ENCODE peak calls at places on chromosome 21, in six cellular contexts. X is H9, F is neuronal stem cell, R is IMR-90, Q is H1, O is mesenchymal stem cell. Y is an unnamed sample.

GRCh38 chr21:26098758-26099157 is 71.8 kb downstream of the APP start:
- DNase-seq in O (no peak), X (no peak), R (peak), F (no peak), Q (no peak), Y (peak)

GRCh38 chr21:34526618-34527290 is 14.7 kb upstream of the KCNE1 start:
- DNase-seq in R (peak), F (peak), X (peak), O (peak), Q (no peak), Y (peak)

GRCh38 chr21:22965455-22966125 is 1967.4 kb downstream of the NCAM2 start:
- DNase-seq in X (no peak), R (no peak), Q (no peak), F (no peak), O (peak), Y (peak)

GRCh38 chr21:30839304-30839703 is 9.7 kb upstream of the KRTAP7-1 start:
- DNase-seq in O (no peak), X (peak), F (peak), Q (peak), R (no peak), Y (peak)

GRCh38 chr21:34836103-34836932 is 167.5 kb downstream of the CLIC6 start:
- DNase-seq in R (peak), Q (no peak), X (no peak), O (peak), F (no peak), Y (peak)

GRCh38 chr21:33286600-33287456 is 20.7 kb downstream of the IL10RB start:
- DNase-seq in X (no peak), F (no peak), R (peak), Q (no peak), O (peak), Y (no peak)

GRCh38 chr21:37574751-37575150 is 208.2 kb downstream of the DYRK1A start:
- DNase-seq in O (no peak), F (no peak), X (no peak), Q (no peak), R (no peak), Y (no peak)

GRCh38 chr21:26366781-26367180 is 196.2 kb upstream of the APP start:
- DNase-seq in Q (no peak), F (no peak), X (no peak), R (no peak), O (peak), Y (no peak)

GRCh38 chr21:33993286-33994231 is 78.0 kb upstream of the ATP5PO start:
- DNase-seq in Q (no peak), F (no peak), R (no peak), O (no peak), X (no peak), Y (no peak)

GRCh38 chr21:32099812-32100416 is 178.9 kb downstream of the MIS18A start:
- DNase-seq in F (no peak), X (peak), Q (no peak), O (no peak), R (peak), Y (peak)

GRCh38 chr21:15826147-15826780 is 96.5 kb downstream of the USP25 start:
- DNase-seq in O (peak), R (peak), F (peak), X (peak), Q (no peak), Y (peak)

GRCh38 chr21:35084869-35085268 is 35.8 kb upstream of the RUNX1 start:
- DNase-seq in O (peak), F (no peak), X (no peak), Q (no peak), R (peak), Y (peak)

GRCh38 chr21:26840912-26841311 is 4.3 kb downstream of the ADAMTS1 start:
- DNase-seq in X (no peak), Q (no peak), O (peak), R (peak), F (no peak), Y (peak)

GRCh38 chr21:24395320-24395933 is 1211.9 kb downstream of the MRPL39 start:
- DNase-seq in F (no peak), R (peak), X (no peak), O (no peak), Q (no peak), Y (no peak)
- H2BK5ac ChIP-seq in F (no peak), R (no peak), X (no peak), O (no peak), Q (no peak), Y (no peak)

GRCh38 chr21:38649120-38649519 is 150.8 kb upstream of the ERG start:
- DNase-seq in F (no peak), Q (no peak), X (no peak), R (no peak), O (no peak), Y (no peak)
- H2AFZ ChIP-seq in F (no peak), Q (no peak), X (no peak), R (no peak), O (no peak), Y (no peak)

GRCh38 chr21:17088500-17088899 is 424.3 kb upstream of the CXADR start:
- DNase-seq in F (no peak), X (no peak), Q (no peak), O (no peak), R (no peak), Y (no peak)
- H2BK5ac ChIP-seq in F (no peak), X (no peak), Q (no peak), O (no peak), R (no peak), Y (no peak)

DNA sequence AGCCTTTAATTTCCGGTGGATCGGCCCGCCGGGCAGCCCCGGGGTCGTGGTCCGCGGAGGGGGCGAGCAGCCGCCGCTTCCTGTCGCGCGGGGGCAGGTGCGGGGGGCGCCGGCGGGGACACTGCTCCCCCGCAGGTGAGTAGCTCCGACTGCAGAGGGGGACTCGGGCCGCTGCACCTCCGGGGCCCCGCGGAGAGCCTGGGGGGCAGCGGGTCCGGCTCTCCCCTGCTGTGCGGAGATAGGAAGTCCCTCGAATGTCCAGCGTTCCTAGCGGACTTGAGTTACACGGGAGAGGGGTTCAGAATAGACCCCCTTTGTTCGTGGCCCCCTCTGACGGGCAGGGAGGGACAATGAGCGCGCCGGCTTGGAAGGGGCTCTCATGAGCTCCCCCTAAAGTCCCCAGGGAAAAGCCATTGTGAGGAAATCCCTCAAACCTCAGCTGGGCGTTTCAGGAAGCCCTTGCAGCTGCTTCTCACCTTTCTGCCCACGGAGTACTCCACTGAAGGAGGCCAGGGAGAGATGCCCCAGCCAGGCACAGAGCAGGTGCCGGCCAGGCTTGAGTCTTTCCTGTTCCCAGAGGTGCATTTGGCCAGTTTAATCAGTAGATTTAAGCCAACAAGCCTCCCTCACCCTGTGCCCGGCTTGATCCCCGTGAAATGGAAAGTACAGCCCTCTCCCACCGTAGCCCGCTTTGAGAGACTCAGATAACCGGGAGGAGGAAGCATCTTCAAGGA is 925 bp downstream of the PDE9A start:
- DNase-seq in O (peak), F (peak), R (no peak), Q (no peak), X (no peak), Y (no peak)
- H2AFZ ChIP-seq in O (no peak), F (peak), R (peak), Q (no peak), X (no peak), Y (peak)

DNA sequence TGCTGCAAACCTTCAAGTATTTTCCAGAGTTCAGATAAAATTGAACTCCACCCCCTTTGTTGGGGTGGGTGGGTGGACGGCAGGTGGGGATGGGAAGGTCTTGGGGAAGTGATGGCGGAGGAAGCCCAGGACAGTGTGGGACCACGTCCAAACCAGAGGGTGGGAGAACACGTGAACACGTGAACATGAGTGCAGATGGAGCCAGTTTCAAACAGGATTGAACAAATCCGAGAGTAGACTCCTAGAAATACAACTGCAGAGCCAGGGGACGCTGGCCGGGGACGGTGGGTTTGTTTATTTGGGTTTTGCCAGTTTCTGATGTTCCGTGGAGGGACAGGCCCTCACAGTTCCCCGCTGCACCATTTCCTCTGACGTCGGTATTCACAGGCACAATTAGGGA is 2.9 kb downstream of the KRTAP10-2 start:
- DNase-seq in Q (no peak), R (no peak), F (no peak), O (no peak), X (no peak), Y (no peak)
- H2BK5ac ChIP-seq in Q (peak), R (no peak), F (no peak), O (no peak), X (no peak), Y (no peak)

GRCh38 chr21:36430841-36431240 is 45.6 kb downstream of the CHAF1B start:
- DNase-seq in X (no peak), Q (no peak), O (peak), F (no peak), R (no peak), Y (no peak)

GRCh38 chr21:36433011-36433709 is 46.8 kb downstream of the CLDN14 start:
- DNase-seq in F (no peak), Q (no peak), O (no peak), R (no peak), X (no peak), Y (no peak)

GRCh38 chr21:36436829-36437744 is 42.8 kb downstream of the CLDN14 start:
- DNase-seq in O (no peak), X (no peak), Q (no peak), R (no peak), F (no peak), Y (peak)

GRCh38 chr21:36431252-36431651 is 46.1 kb downstream of the CHAF1B start:
- DNase-seq in R (no peak), Q (no peak), X (no peak), F (no peak), O (no peak), Y (no peak)

DNA sequence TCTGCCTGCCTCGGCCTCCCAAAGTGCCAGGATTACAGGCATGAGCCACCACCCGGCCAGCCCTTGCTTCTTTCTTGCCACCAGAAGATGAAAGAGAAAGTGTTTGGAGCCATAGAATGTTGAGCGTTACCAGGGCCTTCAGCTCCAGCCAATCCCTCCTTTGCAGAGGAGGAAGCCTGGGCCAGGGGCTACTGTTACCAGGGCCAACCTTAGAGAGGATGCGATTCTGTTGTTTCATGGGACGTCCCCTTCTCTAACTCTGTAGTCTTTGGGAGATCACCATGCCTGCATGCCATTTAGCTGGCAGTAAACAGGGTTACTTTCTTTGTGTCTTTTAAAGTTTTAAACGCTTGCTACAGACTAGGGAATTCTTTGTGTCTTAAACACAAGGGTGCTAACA is 45.8 kb downstream of the CLDN14 start:
- DNase-seq in Q (no peak), R (no peak), F (no peak), X (no peak), O (no peak), Y (no peak)
- H2AFZ ChIP-seq in Q (no peak), R (no peak), F (no peak), X (no peak), O (no peak), Y (no peak)

GRCh38 chr21:29218749-29219148 is 80.0 kb upstream of the BACH1 start:
- DNase-seq in O (no peak), R (no peak), X (no peak), F (no peak), Q (no peak), Y (no peak)
- H2BK5ac ChIP-seq in O (no peak), R (peak), X (no peak), F (no peak), Q (no peak), Y (no peak)

GRCh38 chr21:41725421-41726021 is 41.3 kb downstream of the RIPK4 start:
- DNase-seq in O (no peak), R (no peak), X (no peak), Q (no peak), F (no peak), Y (no peak)
- H2AFZ ChIP-seq in O (peak), R (peak), X (no peak), Q (peak), F (peak), Y (peak)

DNA sequence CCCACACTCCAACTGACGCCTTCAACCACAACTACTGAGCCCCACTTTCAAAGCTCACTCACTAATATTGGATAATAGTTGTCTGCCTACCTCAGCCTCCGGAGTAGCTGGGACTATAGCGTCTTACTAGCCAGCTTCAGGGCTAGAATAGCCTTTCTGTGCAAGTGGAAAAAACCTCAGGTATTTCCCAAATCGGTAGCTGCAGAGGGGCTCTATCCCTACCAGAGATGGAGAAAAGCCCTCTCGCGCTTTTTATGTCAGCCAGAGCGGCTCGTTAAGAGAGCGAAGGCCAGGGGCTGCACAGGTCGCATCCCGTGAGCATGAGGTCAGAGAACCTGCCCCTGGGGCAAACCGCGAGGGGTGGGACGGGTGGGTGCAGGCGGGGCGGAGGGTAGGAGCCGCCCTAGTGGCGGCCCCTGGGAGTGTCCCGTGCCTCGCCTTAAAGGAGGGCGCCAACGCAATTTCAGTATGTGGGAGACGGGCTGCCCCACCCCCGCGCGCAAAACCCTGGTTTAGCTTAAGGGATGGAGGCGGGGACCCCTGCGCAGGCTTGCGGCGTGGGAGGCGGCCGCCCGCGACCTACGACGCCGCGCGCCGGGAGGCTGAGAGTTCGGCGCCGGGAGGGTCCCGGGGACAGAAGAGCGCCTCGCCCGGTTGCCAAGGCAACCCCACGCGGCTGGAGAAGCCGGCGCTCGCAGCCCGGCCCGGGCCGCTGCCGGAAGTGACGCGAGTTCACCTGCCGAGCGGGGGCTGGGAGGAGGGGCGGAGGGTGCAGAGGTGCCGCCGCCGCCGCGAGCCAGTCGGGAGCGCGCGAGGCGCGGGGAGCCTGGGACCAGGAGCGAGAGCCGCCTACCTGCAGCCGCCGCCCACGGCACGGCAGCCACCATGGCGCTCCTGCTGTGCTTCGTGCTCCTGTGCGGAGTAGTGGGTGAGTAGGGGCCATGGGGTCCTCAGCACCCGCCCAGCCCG is at the start of gene CXADR:
- DNase-seq in R (no peak), Q (peak), F (peak), X (peak), O (peak), Y (peak)
- H2BK5ac ChIP-seq in R (no peak), Q (peak), F (peak), X (no peak), O (no peak), Y (peak)

GRCh38 chr21:46159390-46159789 is 4.0 kb upstream of the FTCD start:
- DNase-seq in F (no peak), Q (no peak), O (no peak), X (peak), R (no peak), Y (no peak)

GRCh38 chr21:46161800-46162592 is 6.6 kb upstream of the FTCD start:
- DNase-seq in Q (no peak), R (no peak), X (no peak), F (no peak), O (no peak), Y (no peak)

GRCh38 chr21:46161180-46161799 is 5.9 kb upstream of the FTCD start:
- DNase-seq in F (no peak), O (no peak), Q (no peak), X (peak), R (no peak), Y (no peak)

GRCh38 chr21:46159841-46160562 is 4.6 kb upstream of the FTCD start:
- DNase-seq in Q (no peak), R (no peak), F (no peak), O (no peak), X (peak), Y (no peak)

DNA sequence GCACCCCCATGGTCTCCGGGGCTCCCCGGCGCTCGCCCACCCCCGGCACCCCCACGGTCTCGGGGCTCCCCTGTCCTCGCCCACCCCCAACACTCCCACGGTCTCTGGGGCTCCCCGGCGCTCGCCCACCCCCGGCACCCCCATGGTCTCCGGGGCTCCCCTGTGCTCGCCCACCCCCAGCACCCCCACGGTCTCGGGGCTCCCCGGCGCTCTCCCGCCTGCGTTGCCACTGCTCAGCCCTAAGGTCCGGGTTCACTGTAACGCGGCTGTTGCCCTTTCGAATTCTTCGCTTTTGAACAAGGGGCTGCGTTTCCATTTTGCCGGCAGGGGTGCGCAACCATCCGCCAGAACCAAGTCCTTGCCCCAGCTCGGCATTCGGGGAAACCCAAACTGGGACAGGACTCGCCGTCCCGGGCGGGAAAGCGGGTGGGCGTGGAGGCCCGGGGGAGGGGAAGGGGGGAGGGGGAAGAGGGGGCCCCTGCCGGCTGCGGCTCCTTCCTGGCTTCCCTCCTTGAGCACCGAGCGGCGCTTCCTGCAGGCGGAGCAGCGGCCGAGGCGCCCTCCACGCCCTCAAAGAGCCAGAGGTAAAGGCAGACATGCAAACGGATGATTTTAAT is 5.3 kb upstream of the FTCD start:
- DNase-seq in X (peak), R (no peak), O (no peak), Q (no peak), F (no peak), Y (peak)
- H2AFZ ChIP-seq in X (no peak), R (no peak), O (no peak), Q (no peak), F (no peak), Y (no peak)